ENCODE peak calls at places on chromosomes 13 and 19, in four cellular contexts. One of them, this sample, is unnamed.

GRCh38 chr13:25394661-25395060 is 22.9 kb downstream of the ATP8A2 start:
- DNase-seq in HepG2: no peak
- DNase-seq in K562: peak
- DNase-seq in WTC11: no peak
- DNase-seq in this sample: no peak

GRCh38 chr19:32351807-32352630 is 6.6 kb downstream of the ZNF507 start:
- DNase-seq in WTC11: no peak
- DNase-seq in HepG2: no peak
- DNase-seq in K562: no peak
- DNase-seq in this sample: no peak

GRCh38 chr13:107867701-107868661 is 347.4 kb downstream of the LIG4 start:
- DNase-seq in K562: peak
- DNase-seq in WTC11: peak
- DNase-seq in HepG2: no peak
- DNase-seq in this sample: peak

GRCh38 chr19:959935-960502 is 24.1 kb upstream of the WDR18 start:
- DNase-seq in K562: no peak
- DNase-seq in HepG2: peak
- DNase-seq in WTC11: peak
- DNase-seq in this sample: no peak

GRCh38 chr19:29587059-29587458 is 19.0 kb upstream of the POP4 start:
- DNase-seq in WTC11: no peak
- DNase-seq in HepG2: no peak
- DNase-seq in K562: no peak
- DNase-seq in this sample: no peak

GRCh38 chr19:33484226-33484774 is 37.3 kb downstream of the PEPD start:
- DNase-seq in HepG2: no peak
- DNase-seq in K562: no peak
- DNase-seq in WTC11: no peak
- DNase-seq in this sample: no peak

GRCh38 chr19:1560281-1560882 is 7.7 kb downstream of the MEX3D start:
- DNase-seq in WTC11: no peak
- DNase-seq in K562: no peak
- DNase-seq in HepG2: no peak
- DNase-seq in this sample: no peak

GRCh38 chr19:5288347-5288739 is 52.3 kb downstream of the PTPRS start:
- DNase-seq in HepG2: no peak
- DNase-seq in WTC11: no peak
- DNase-seq in K562: no peak
- DNase-seq in this sample: peak

GRCh38 chr19:40348961-40349507 is 539 bp downstream of the PLD3 start:
- DNase-seq in K562: peak
- DNase-seq in WTC11: no peak
- DNase-seq in HepG2: peak
- DNase-seq in this sample: peak

DNA sequence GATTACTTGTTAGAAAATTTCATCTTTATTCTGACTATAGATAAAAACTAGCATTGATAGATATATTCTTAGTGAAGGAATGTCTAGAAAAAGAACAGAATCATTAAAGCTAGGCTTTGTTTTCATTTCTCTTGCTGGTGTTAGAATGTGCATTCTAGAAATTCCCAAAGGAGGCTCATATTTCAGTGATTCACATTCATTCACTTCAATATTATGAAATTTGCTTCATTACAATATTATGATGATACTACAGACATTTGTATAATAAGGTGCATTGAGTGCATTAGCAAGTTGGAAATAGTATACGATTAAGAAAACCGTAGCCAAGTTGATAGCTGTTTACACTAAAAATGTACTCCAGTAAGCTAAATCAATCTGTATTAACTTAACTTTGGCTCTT is 70.7 kb upstream of the MYCBP2 start:
- DNase-seq in HepG2: no peak
- DNase-seq in K562: no peak
- DNase-seq in WTC11: no peak
- DNase-seq in this sample: no peak
- TF ChIP-seq FOXJ3 in HepG2: no peak
- TF ChIP-seq FOXJ3 in K562: no peak
- TF ChIP-seq FOXJ3 in WTC11: no peak
- TF ChIP-seq FOXJ3 in this sample: no peak

DNA sequence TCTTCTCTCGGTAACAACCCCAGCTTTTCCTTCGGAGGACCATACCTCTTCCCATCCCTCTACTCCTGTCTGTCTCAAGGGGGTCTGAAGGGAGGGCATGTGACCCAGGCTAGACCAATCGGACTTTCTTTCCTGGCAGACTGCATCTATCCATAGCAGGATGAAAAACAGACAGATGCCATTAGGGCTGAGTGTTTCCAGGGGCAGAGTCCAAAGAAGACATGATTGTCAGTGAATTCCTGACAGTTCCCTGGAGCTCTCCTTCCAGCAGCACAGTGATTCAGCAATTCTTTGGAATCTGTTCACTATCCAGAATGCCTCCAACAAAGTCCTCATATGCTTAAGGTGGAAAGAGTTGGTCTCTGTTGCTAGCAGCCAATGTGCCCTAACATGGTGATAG is 189.8 kb downstream of the KCTD12 start:
- DNase-seq in WTC11: no peak
- DNase-seq in HepG2: peak
- DNase-seq in K562: no peak
- DNase-seq in this sample: peak
- TF ChIP-seq FOXJ3 in WTC11: no peak
- TF ChIP-seq FOXJ3 in HepG2: no peak
- TF ChIP-seq FOXJ3 in K562: no peak
- TF ChIP-seq FOXJ3 in this sample: no peak

GRCh38 chr13:114151031-114151430 is 18.6 kb upstream of the RASA3 start:
- DNase-seq in HepG2: no peak
- DNase-seq in K562: no peak
- DNase-seq in WTC11: no peak
- DNase-seq in this sample: peak
- TF ChIP-seq FOXJ3 in HepG2: no peak
- TF ChIP-seq FOXJ3 in K562: no peak
- TF ChIP-seq FOXJ3 in WTC11: no peak
- TF ChIP-seq FOXJ3 in this sample: no peak

DNA sequence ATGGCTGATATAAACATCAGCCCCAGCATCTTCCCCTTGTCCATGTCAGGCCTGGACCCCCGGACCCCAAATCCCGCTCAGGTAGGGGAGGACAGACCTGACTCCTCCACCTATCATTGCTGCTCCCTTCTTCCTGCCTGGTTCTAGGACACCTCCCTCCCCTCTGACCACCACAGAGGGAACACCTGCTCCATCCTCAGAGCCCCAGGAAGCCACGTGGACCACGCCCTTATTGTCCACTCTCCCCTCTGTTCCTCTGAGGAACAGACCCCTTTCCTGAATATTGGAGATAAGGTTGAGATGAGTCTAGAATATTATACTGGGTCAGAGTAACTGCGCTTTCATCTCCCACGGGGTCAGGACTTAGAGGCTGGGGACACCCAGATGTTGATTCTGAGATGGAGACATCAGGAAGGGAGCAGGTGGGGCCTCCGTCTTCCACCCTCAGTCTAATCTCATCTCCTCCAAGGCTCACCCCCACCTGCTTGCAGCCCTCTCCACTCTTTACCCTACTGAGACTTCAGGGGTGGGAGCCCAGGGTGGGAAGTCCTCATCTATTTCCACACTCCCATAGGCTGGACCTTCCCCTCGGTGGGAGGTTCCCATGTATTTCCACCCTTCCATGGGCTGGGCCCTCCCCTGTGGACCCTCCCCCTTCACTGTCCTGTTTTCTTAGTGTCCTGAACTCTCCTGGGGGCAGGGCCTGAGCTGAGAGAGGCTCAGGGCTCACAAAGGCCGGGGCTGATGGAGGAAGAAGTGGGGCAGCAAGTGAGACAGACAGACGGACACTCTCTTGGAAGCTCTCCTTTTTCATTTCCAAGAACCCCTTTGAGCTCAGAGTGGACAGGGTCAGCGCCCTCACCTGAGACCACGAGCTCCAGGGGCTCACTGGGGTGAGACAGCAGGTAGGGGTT is 2.7 kb downstream of the LILRA4 start:
- DNase-seq in WTC11: no peak
- DNase-seq in HepG2: no peak
- DNase-seq in K562: no peak
- DNase-seq in this sample: no peak
- TF ChIP-seq FOXJ3 in WTC11: no peak
- TF ChIP-seq FOXJ3 in HepG2: no peak
- TF ChIP-seq FOXJ3 in K562: no peak
- TF ChIP-seq FOXJ3 in this sample: no peak

DNA sequence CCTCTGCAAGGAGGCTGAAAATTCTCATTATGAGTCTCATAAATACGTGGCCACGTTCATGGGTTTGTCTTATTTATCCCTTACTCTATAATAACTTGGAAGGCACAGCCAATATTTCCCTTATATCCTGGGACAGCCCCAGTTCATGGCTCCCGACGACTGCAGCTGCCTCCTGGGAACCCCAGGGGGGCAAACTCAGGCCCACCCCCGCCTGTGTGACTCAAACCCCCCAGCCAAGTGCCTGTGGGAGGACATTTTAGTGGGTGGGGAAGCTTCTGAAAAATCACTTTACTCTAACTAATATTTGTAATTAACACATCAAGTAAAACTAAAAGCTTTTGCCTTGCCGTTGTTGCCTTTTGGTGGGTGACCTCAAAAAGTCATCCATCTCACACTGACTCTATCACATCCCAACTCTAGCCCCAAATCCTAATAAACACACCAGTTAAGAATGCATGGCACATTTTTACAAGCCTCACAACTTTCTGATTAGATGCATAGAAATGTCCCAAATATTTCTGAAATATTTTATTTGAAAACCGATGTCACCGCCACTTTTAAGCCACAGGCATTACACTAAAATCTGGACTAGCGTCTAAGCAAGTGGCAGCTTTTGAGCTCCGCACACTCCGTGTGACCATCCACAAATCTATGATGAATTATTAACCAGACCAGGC is 14.2 kb downstream of the RASA3 start:
- DNase-seq in WTC11: peak
- DNase-seq in K562: no peak
- DNase-seq in HepG2: peak
- DNase-seq in this sample: no peak
- TF ChIP-seq FOXJ3 in WTC11: no peak
- TF ChIP-seq FOXJ3 in K562: no peak
- TF ChIP-seq FOXJ3 in HepG2: no peak
- TF ChIP-seq FOXJ3 in this sample: no peak

GRCh38 chr19:17966115-17966455 is 822 bp upstream of the KCNN1 start:
- DNase-seq in K562: no peak
- DNase-seq in WTC11: no peak
- DNase-seq in HepG2: no peak
- DNase-seq in this sample: no peak

GRCh38 chr19:17963936-17964691 is 2.8 kb upstream of the KCNN1 start:
- DNase-seq in HepG2: no peak
- DNase-seq in K562: no peak
- DNase-seq in WTC11: no peak
- DNase-seq in this sample: no peak

GRCh38 chr19:17966497-17967257 is at the start of gene KCNN1:
- DNase-seq in HepG2: no peak
- DNase-seq in K562: peak
- DNase-seq in WTC11: peak
- DNase-seq in this sample: peak

GRCh38 chr19:17967258-17968051 is 548 bp downstream of the KCNN1 start:
- DNase-seq in WTC11: no peak
- DNase-seq in K562: no peak
- DNase-seq in HepG2: no peak
- DNase-seq in this sample: peak

GRCh38 chr19:17965370-17966114 is 1.4 kb upstream of the KCNN1 start:
- DNase-seq in K562: no peak
- DNase-seq in WTC11: no peak
- DNase-seq in HepG2: no peak
- DNase-seq in this sample: no peak
- TF ChIP-seq FOXJ3 in K562: no peak
- TF ChIP-seq FOXJ3 in WTC11: no peak
- TF ChIP-seq FOXJ3 in HepG2: no peak
- TF ChIP-seq FOXJ3 in this sample: no peak

GRCh38 chr13:30222253-30222652 is 85.1 kb downstream of the KATNAL1 start:
- DNase-seq in WTC11: no peak
- DNase-seq in HepG2: no peak
- DNase-seq in K562: no peak
- DNase-seq in this sample: no peak
- TF ChIP-seq FOXJ3 in WTC11: no peak
- TF ChIP-seq FOXJ3 in HepG2: no peak
- TF ChIP-seq FOXJ3 in K562: no peak
- TF ChIP-seq FOXJ3 in this sample: no peak

GRCh38 chr13:59259416-59260000 is 904.2 kb downstream of the DIAPH3 start:
- DNase-seq in HepG2: no peak
- DNase-seq in K562: no peak
- DNase-seq in WTC11: no peak
- DNase-seq in this sample: no peak

GRCh38 chr13:59263531-59263930 is 900.2 kb downstream of the DIAPH3 start:
- DNase-seq in K562: no peak
- DNase-seq in HepG2: no peak
- DNase-seq in WTC11: no peak
- DNase-seq in this sample: no peak

GRCh38 chr13:59266478-59267063 is 897.2 kb downstream of the DIAPH3 start:
- DNase-seq in HepG2: no peak
- DNase-seq in K562: no peak
- DNase-seq in WTC11: no peak
- DNase-seq in this sample: no peak

GRCh38 chr13:59261928-59262488 is 901.7 kb downstream of the DIAPH3 start:
- DNase-seq in HepG2: peak
- DNase-seq in WTC11: no peak
- DNase-seq in K562: peak
- DNase-seq in this sample: no peak
- TF ChIP-seq FOXJ3 in HepG2: no peak
- TF ChIP-seq FOXJ3 in WTC11: no peak
- TF ChIP-seq FOXJ3 in K562: no peak
- TF ChIP-seq FOXJ3 in this sample: no peak

GRCh38 chr13:113337976-113338375 is 26.0 kb downstream of the GRTP1 start:
- DNase-seq in K562: no peak
- DNase-seq in HepG2: no peak
- DNase-seq in WTC11: no peak
- DNase-seq in this sample: no peak

GRCh38 chr13:113338451-113338850 is 25.5 kb downstream of the GRTP1 start:
- DNase-seq in WTC11: no peak
- DNase-seq in K562: no peak
- DNase-seq in HepG2: no peak
- DNase-seq in this sample: no peak

GRCh38 chr13:113332615-113333014 is 31.3 kb downstream of the GRTP1 start:
- DNase-seq in K562: no peak
- DNase-seq in HepG2: no peak
- DNase-seq in WTC11: no peak
- DNase-seq in this sample: no peak

GRCh38 chr13:113333076-113333475 is 30.9 kb downstream of the GRTP1 start:
- DNase-seq in K562: no peak
- DNase-seq in HepG2: no peak
- DNase-seq in WTC11: no peak
- DNase-seq in this sample: no peak

DNA sequence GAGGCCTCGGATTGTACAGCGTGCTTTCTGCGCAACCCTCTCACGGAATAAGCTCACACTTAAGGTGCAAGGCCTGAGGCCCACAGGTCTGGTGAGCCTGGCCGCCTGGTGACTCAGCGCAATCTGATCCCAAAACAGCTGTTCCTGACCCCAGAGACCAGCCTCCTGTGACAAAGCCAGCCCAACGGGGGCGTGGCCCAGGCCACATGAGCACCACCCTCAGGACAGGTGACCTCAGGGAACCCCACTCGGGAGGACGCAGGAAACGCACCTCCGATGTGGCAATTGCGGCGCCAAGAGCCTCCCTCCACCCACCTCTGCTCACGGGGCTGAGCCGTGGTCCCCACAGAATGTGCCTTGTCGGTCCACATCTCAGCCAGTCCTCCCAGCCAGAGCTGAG is 26.4 kb downstream of the GRTP1 start:
- DNase-seq in WTC11: peak
- DNase-seq in HepG2: no peak
- DNase-seq in K562: no peak
- DNase-seq in this sample: no peak
- TF ChIP-seq FOXJ3 in WTC11: no peak
- TF ChIP-seq FOXJ3 in HepG2: no peak
- TF ChIP-seq FOXJ3 in K562: no peak
- TF ChIP-seq FOXJ3 in this sample: no peak

This sample was measured in SK-N-SH.